ENCODE peak calls at places on chromosome 9, in eight cellular contexts. N, K, R, W, A, M, V and L are unnamed samples. For H3K4me1, the result is how much of the 10 kb centered on the place peaks cover.

GRCh38 chr9:7479300-7479699 is 320.3 kb downstream of the DMAC1 start:
- DNase-seq in A (no peak), M (no peak), W (no peak), V (no peak), K (no peak), R (peak), N (peak), L (no peak)

GRCh38 chr9:34654317-34655083 is 2.5 kb downstream of the IL11RA start:
- DNase-seq in K (no peak), W (peak), N (no peak), R (no peak), M (no peak), V (peak), A (peak), L (no peak)

GRCh38 chr9:124321416-124321815 is 63.7 kb downstream of the NEK6 start:
- DNase-seq in M (no peak), R (no peak), K (no peak), N (no peak), W (no peak), A (no peak), V (no peak), L (no peak)

GRCh38 chr9:27453860-27454553 is 70.1 kb upstream of the IFNK start:
- DNase-seq in W (no peak), M (no peak), N (no peak), V (no peak), A (no peak), R (peak), K (no peak), L (no peak)

GRCh38 chr9:7125231-7125630 is 367.5 kb downstream of the KDM4C start:
- DNase-seq in A (no peak), W (no peak), V (no peak), R (no peak), M (no peak), N (no peak), K (no peak), L (no peak)

GRCh38 chr9:37085233-37085632 is 35.1 kb upstream of the ZCCHC7 start:
- DNase-seq in M (no peak), W (no peak), A (no peak), K (no peak), R (no peak), N (no peak), V (no peak), L (no peak)

GRCh38 chr9:136655244-136656225 is 7.2 kb upstream of the EGFL7 start:
- DNase-seq in K (peak), V (no peak), N (no peak), M (no peak), W (no peak), A (no peak), R (no peak), L (no peak)

GRCh38 chr9:96006961-96007360 is 131.5 kb downstream of the ERCC6L2 start:
- DNase-seq in M (no peak), W (no peak), V (no peak), A (no peak), K (no peak), R (no peak), N (no peak), L (no peak)

GRCh38 chr9:121322037-121322736 is 47.9 kb downstream of the STOM start:
- DNase-seq in W (no peak), R (peak), A (no peak), V (no peak), K (no peak), M (no peak), N (peak), L (no peak)

GRCh38 chr9:80320916-80321315 is 749.2 kb downstream of the TLE4 start:
- DNase-seq in N (no peak), A (no peak), W (no peak), M (no peak), V (no peak), R (peak), K (no peak), L (no peak)

GRCh38 chr9:16450578-16450977 is 419.9 kb downstream of the BNC2 start:
- DNase-seq in N (no peak), V (no peak), A (no peak), K (no peak), M (no peak), W (no peak), R (no peak), L (no peak)

GRCh38 chr9:133162802-133163558 is 734 bp downstream of the GBGT1 start:
- DNase-seq in R (no peak), A (no peak), K (peak), W (no peak), M (peak), V (no peak), N (no peak), L (no peak)

GRCh38 chr9:117718085-117718484 is 13.9 kb downstream of the TLR4 start:
- DNase-seq in W (no peak), A (no peak), V (no peak), M (peak), N (no peak), R (no peak), K (no peak), L (peak)

GRCh38 chr9:76459691-76460635 is 981 bp downstream of the GCNT1 start:
- DNase-seq in N (peak), M (peak), W (peak), R (peak), K (peak), V (peak), A (peak), L (peak)

GRCh38 chr9:111300140-111300735 is 29.8 kb downstream of the OR2K2 start:
- DNase-seq in N (peak), K (no peak), A (no peak), V (no peak), M (no peak), W (no peak), R (no peak), L (no peak)

GRCh38 chr9:33233659-33234335 is 6.2 kb upstream of the SPINK4 start:
- DNase-seq in A (no peak), K (peak), R (peak), N (peak), V (peak), W (peak), M (peak), L (no peak)

GRCh38 chr9:12698293-12698692 is 5.1 kb downstream of the TYRP1 start:
- DNase-seq in R (no peak), W (no peak), V (no peak), K (no peak), N (no peak), M (no peak), A (no peak), L (no peak)

GRCh38 chr9:20921362-20921761 is 110.1 kb downstream of the HACD4 start:
- DNase-seq in N (no peak), A (no peak), K (no peak), M (no peak), V (no peak), R (peak), W (no peak), L (no peak)

GRCh38 chr9:26169684-26170083 is 491.4 kb upstream of the TUSC1 start:
- DNase-seq in N (peak), V (no peak), A (no peak), M (no peak), R (peak), W (no peak), K (no peak), L (no peak)

GRCh38 chr9:136234597-136234996 is 11.0 kb downstream of the QSOX2 start:
- DNase-seq in V (no peak), N (no peak), K (no peak), W (no peak), M (no peak), R (no peak), A (no peak), L (no peak)

GRCh38 chr9:113654605-113655193 is 191.2 kb downstream of the RGS3 start:
- DNase-seq in W (peak), M (peak), K (peak), A (peak), R (no peak), N (no peak), V (peak), L (no peak)

GRCh38 chr9:20980713-20981481 is 50.5 kb downstream of the HACD4 start:
- DNase-seq in W (no peak), V (no peak), K (no peak), N (no peak), M (no peak), A (no peak), R (peak), L (peak)

GRCh38 chr9:97889941-97890557 is 32.3 kb downstream of the TRMO start:
- DNase-seq in V (peak), W (no peak), R (peak), M (peak), A (no peak), N (peak), K (peak), L (peak)

GRCh38 chr9:71285191-71285656 is 163.8 kb upstream of the TRPM3 start:
- DNase-seq in R (peak), A (no peak), V (peak), N (peak), K (no peak), W (no peak), M (peak), L (peak)

GRCh38 chr9:14715102-14715501 is 7.4 kb downstream of the CER1 start:
- DNase-seq in K (no peak), V (no peak), A (no peak), W (no peak), R (no peak), M (no peak), N (no peak), L (no peak)

GRCh38 chr9:114720296-114720695 is 38.3 kb upstream of the TEX48 start:
- DNase-seq in N (no peak), K (no peak), A (no peak), V (no peak), R (peak), W (no peak), M (no peak), L (no peak)

GRCh38 chr9:121612511-121612998 is 38.9 kb upstream of the DAB2IP start:
- DNase-seq in N (peak), R (no peak), W (no peak), K (peak), A (no peak), V (no peak), M (no peak), L (no peak)

GRCh38 chr9:132670816-132671371 is 630 bp downstream of the GTF3C4 start:
- DNase-seq in A (no peak), M (no peak), W (no peak), K (peak), R (peak), V (peak), N (peak), L (peak)

GRCh38 chr9:33439731-33440130 is 7.7 kb downstream of the AQP3 start:
- DNase-seq in K (no peak), M (no peak), A (no peak), V (no peak), W (no peak), R (peak), N (no peak), L (no peak)

GRCh38 chr9:127887792-127888191 is 10.3 kb upstream of the AK1 start:
- DNase-seq in M (no peak), N (peak), R (no peak), W (no peak), K (no peak), V (no peak), A (no peak), L (peak)
- H3K27ac ChIP-seq in M (no peak), N (no peak), R (no peak), W (no peak), K (no peak), V (no peak), A (no peak), L (no peak)

DNA sequence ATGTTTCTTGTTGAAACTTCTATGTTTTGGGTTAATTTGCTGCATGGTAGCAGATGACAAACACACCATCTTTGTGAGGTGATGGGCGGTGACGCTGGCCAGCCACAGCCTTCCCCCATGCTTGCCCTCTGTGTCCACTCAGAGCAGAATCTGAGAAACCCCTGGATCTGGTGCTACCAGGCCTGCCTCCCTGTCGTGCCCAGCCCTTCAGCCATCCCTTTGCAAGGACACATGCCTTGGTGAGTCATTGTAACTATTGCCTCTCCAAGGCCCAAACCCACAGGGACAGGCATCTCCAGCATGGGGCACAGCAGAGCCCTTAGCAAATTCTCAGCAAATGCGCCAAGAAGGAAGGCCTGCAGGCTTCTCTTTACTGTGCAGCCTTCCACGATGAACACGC is 48.1 kb upstream of the FCN1 start:
- DNase-seq in M (no peak), N (no peak), K (peak), A (no peak), R (no peak), V (no peak), W (no peak), L (no peak)
- H3K4me1 ChIP-seq in M (under half), N (under half), K (under half), A (under half), R (under half), V (under half), W (under half), L (under half)

GRCh38 chr9:129437626-129438323 is 183.1 kb downstream of the C9orf50 start:
- DNase-seq in K (no peak), V (peak), W (no peak), N (no peak), A (no peak), M (no peak), R (no peak), L (no peak)
- H3K27ac ChIP-seq in K (peak), V (peak), W (peak), N (peak), A (peak), M (peak), R (no peak), L (no peak)

DNA sequence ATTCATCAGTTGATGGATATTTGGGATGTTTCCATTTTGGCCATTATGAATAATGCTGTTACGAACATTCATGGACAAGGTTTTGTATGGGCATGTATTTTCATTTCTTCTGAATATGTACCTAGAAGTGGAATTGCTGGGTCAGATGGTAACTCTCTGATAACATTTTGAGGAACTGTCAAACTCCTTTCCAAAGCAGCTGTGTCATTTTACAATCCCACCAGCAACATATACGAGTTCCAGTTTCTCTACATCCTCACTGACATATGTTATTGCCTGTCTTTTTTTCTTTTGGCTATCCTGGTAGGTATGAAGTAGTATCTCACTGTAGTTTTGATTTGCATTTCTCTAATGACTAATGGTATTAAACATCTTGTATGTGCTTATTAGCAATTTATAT is 86.7 kb downstream of the PRKACG start:
- DNase-seq in W (no peak), V (no peak), N (no peak), A (no peak), R (no peak), K (no peak), M (no peak), L (no peak)
- H3K4me1 ChIP-seq in W (under half), V (under half), N (under half), A (under half), R (under half), K (under half), M (under half), L (under half)

GRCh38 chr9:134916161-134916665 is 1.5 kb downstream of the FCN1 start:
- DNase-seq in K (peak), A (no peak), V (no peak), M (peak), R (no peak), N (no peak), W (no peak), L (no peak)
- H3K27ac ChIP-seq in K (no peak), A (no peak), V (no peak), M (no peak), R (no peak), N (no peak), W (no peak), L (no peak)

DNA sequence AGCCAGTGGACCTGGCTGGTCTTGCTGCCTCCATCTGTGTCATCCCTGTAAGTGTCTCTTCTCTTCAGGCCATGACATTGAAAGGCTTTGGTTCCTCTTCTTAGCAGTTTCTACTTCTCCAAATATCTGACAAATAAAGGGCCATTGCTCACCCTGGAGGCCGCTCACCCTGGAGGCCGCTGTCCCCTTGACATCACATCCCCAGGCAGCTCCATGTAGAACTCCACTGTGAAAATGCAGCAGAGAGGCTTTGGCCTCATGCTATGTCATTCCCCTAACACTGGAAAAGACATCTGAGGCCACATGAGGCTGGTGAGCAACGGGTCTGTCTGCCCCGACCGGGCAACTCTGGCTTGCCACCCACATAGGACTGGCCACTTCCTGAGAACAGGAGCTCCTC is 55.5 kb downstream of the GADD45G start:
- DNase-seq in A (no peak), R (no peak), M (no peak), N (no peak), W (no peak), K (peak), V (no peak), L (no peak)
- H3K4me1 ChIP-seq in A (under half), R (under half), M (under half), N (under half), W (under half), K (half or more), V (half or more), L (under half)

DNA sequence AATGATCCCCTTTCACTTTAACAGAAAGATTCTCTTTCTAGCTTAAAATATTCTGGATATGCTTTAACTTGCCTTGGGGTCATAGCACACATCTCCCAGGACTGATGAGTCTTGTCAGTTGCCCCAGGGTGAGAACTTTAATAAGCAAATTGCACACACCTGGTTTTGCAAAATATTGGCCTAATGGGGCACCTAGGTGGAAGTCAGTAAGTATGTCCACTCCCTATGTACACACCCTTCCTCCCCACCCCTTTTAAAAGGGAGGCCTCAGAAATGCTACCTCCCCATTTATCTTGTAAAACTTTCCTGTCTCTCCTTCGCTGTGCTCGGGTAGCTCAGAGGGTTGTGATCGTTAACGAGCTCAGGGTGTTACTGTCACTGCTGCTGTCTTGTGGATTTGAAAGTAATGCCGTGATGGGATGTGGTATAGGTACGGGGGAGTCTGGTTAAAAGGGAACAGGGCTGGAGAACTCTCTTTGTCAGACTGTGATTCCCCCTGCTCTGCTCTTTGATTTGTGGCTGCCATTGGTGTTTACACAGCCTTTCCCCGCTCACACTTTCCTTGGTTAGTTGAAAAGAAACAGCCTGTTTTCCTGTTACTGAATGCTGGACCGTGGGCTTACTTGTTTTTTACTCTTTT is 26.1 kb downstream of the ZNF462 start:
- DNase-seq in N (no peak), M (no peak), R (no peak), W (no peak), A (no peak), K (no peak), V (no peak), L (no peak)
- H3K27ac ChIP-seq in N (no peak), M (no peak), R (no peak), W (no peak), A (no peak), K (no peak), V (no peak), L (no peak)

GRCh38 chr9:92988215-92988731 is 41.0 kb downstream of the FGD3 start:
- DNase-seq in K (peak), W (peak), N (no peak), A (no peak), R (peak), V (no peak), M (peak), L (no peak)
- H3K4me1 ChIP-seq in K (under half), W (under half), N (under half), A (under half), R (under half), V (under half), M (under half), L (under half)

GRCh38 chr9:104463864-104464263 is 40.2 kb upstream of the OR13F1 start:
- DNase-seq in A (no peak), N (no peak), W (no peak), R (no peak), V (no peak), K (no peak), M (no peak), L (no peak)
- H3K27ac ChIP-seq in A (no peak), N (no peak), W (no peak), R (no peak), V (no peak), K (no peak), M (no peak), L (no peak)